ENCODE peak calls at places on chromosomes 11 and 22, in six cellular contexts. X is Calu3, Y is cardiac muscle cell, Z is progenitor cell of endocrine pancreas, V is osteocyte, C is OCI-LY7. D is an unnamed sample.

GRCh38 chr22:45511847-45512261 is 9.2 kb downstream of the FBLN1 start:
- DNase-seq in X (no peak), Y (peak), Z (no peak), V (no peak), C (no peak), D (no peak)

GRCh38 chr11:125168875-125169537 is 4.5 kb downstream of the PKNOX2 start:
- DNase-seq in X (no peak), Y (no peak), Z (no peak), V (no peak), C (no peak), D (no peak)

GRCh38 chr11:47348859-47349258 is 3.6 kb downstream of the MYBPC3 start:
- DNase-seq in X (peak), Y (no peak), Z (no peak), V (no peak), C (peak), D (no peak)

GRCh38 chr11:83611616-83612015 is 325.4 kb upstream of the CCDC90B start:
- DNase-seq in X (no peak), Y (no peak), Z (no peak), V (no peak), C (no peak), D (no peak)

GRCh38 chr11:12731841-12732336 is 57.7 kb downstream of the TEAD1 start:
- DNase-seq in X (no peak), Y (no peak), Z (no peak), V (no peak), C (no peak), D (no peak)

GRCh38 chr11:17828311-17828751 is 93.8 kb downstream of the KCNC1 start:
- DNase-seq in X (no peak), Y (no peak), Z (no peak), V (no peak), C (no peak), D (no peak)

GRCh38 chr11:46285594-46286033 is 8.2 kb downstream of the CREB3L1 start:
- DNase-seq in X (no peak), Y (no peak), Z (no peak), V (no peak), C (no peak), D (no peak)

GRCh38 chr11:57126766-57127400 is 54.9 kb upstream of the LRRC55 start:
- DNase-seq in X (no peak), Y (peak), Z (no peak), V (no peak), C (no peak), D (no peak)

GRCh38 chr22:42321908-42322561 is 51.6 kb upstream of the TCF20 start:
- DNase-seq in X (no peak), Y (peak), Z (no peak), V (no peak), C (no peak), D (no peak)

GRCh38 chr11:59755701-59756495 is 722 bp downstream of the STX3 start:
- DNase-seq in X (peak), Y (peak), Z (peak), V (peak), C (no peak), D (peak)

GRCh38 chr11:76203131-76203925 is 3.0 kb downstream of the WNT11 start:
- DNase-seq in X (no peak), Y (no peak), Z (no peak), V (no peak), C (no peak), D (no peak)

GRCh38 chr11:86916330-86916729 is 38.9 kb downstream of the FZD4 start:
- DNase-seq in X (no peak), Y (no peak), Z (no peak), V (no peak), C (no peak), D (no peak)

DNA sequence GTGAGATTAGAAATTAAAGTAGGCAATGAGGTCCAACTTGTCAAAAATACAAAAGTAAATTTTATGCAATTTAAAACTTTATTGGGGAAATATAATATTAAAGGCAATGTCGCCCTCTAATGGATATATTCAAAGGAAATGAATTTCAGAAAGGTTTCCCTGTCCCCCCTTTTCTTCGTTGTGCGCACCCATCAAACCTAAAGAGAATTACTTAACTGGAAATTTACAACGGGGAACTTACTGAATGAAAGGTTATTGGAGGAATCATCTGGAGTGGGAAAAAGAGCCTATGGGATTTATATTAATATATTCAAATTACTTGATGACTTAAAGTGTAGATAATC is 1.7 kb upstream of the ABTB2 start:
- DNase-seq in X (no peak), Y (no peak), Z (no peak), V (no peak), C (no peak), D (no peak)
- TF ChIP-seq CTCF in X (no peak), Y (no peak), Z (peak), V (peak), C (peak), D (peak)

GRCh38 chr11:73239111-73239521 is 21.0 kb downstream of the P2RY2 start:
- DNase-seq in X (no peak), Y (no peak), Z (no peak), V (no peak), C (no peak), D (no peak)

GRCh38 chr11:73240190-73240781 is 22.2 kb downstream of the P2RY2 start:
- DNase-seq in X (no peak), Y (peak), Z (no peak), V (no peak), C (no peak), D (no peak)

GRCh38 chr11:73237471-73238290 is 19.6 kb downstream of the P2RY2 start:
- DNase-seq in X (no peak), Y (no peak), Z (no peak), V (no peak), C (no peak), D (no peak)

GRCh38 chr11:73241300-73241699 is 23.2 kb downstream of the P2RY2 start:
- DNase-seq in X (no peak), Y (no peak), Z (no peak), V (no peak), C (no peak), D (no peak)

GRCh38 chr11:73239571-73240189 is 21.6 kb downstream of the P2RY2 start:
- DNase-seq in X (no peak), Y (no peak), Z (no peak), V (no peak), C (no peak), D (no peak)
- TF ChIP-seq CTCF in X (no peak), Y (no peak), Z (no peak), V (no peak), C (no peak), D (no peak)

DNA sequence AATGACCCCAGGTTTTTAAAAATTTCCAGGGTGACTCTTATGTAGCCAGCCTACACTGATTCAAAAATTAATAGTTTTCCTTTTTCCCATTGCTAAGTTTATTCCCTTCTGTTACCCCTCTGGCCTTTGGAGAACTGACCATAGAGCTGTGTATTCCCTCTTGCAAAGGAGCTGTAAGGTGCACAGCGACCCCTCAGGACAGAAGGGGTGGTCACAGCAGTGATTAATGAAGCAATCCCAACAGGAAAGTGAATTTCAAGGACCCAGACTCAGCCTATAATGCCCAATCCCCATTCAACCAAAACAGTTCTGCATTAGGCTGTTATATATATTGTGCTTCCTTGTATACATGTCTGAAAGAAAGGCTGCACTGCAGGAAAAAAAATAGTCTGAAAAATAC is 147.1 kb downstream of the WT1 start:
- DNase-seq in X (no peak), Y (no peak), Z (no peak), V (no peak), C (no peak), D (no peak)
- TF ChIP-seq CTCF in X (no peak), Y (no peak), Z (peak), V (no peak), C (peak), D (peak)

GRCh38 chr11:120335928-120336640 is at the start of gene ARHGEF12:
- DNase-seq in X (peak), Y (peak), Z (peak), V (peak), C (peak), D (peak)
- TF ChIP-seq CTCF in X (no peak), Y (peak), Z (peak), V (peak), C (peak), D (peak)

GRCh38 chr11:1230456-1231395 is 7.9 kb downstream of the MUC5B start:
- DNase-seq in X (no peak), Y (no peak), Z (no peak), V (no peak), C (no peak), D (no peak)
- TF ChIP-seq CTCF in X (no peak), Y (no peak), Z (no peak), V (no peak), C (no peak), D (no peak)

GRCh38 chr11:94602430-94603372 is 35.5 kb downstream of the PIWIL4 start:
- DNase-seq in X (peak), Y (peak), Z (no peak), V (no peak), C (peak), D (no peak)
- TF ChIP-seq CTCF in X (no peak), Y (peak), Z (no peak), V (no peak), C (peak), D (no peak)

GRCh38 chr11:93741882-93742226 is 382 bp downstream of the C11orf54 start:
- DNase-seq in X (peak), Y (no peak), Z (no peak), V (no peak), C (no peak), D (no peak)

GRCh38 chr11:93740031-93740801 is 1.1 kb downstream of the TAF1D start:
- DNase-seq in X (peak), Y (peak), Z (no peak), V (no peak), C (peak), D (no peak)

GRCh38 chr11:93740802-93741093 is 547 bp downstream of the TAF1D start:
- DNase-seq in X (peak), Y (peak), Z (no peak), V (no peak), C (peak), D (no peak)

GRCh38 chr11:93743316-93743715 is 1.8 kb downstream of the C11orf54 start:
- DNase-seq in X (no peak), Y (no peak), Z (no peak), V (no peak), C (no peak), D (no peak)

DNA sequence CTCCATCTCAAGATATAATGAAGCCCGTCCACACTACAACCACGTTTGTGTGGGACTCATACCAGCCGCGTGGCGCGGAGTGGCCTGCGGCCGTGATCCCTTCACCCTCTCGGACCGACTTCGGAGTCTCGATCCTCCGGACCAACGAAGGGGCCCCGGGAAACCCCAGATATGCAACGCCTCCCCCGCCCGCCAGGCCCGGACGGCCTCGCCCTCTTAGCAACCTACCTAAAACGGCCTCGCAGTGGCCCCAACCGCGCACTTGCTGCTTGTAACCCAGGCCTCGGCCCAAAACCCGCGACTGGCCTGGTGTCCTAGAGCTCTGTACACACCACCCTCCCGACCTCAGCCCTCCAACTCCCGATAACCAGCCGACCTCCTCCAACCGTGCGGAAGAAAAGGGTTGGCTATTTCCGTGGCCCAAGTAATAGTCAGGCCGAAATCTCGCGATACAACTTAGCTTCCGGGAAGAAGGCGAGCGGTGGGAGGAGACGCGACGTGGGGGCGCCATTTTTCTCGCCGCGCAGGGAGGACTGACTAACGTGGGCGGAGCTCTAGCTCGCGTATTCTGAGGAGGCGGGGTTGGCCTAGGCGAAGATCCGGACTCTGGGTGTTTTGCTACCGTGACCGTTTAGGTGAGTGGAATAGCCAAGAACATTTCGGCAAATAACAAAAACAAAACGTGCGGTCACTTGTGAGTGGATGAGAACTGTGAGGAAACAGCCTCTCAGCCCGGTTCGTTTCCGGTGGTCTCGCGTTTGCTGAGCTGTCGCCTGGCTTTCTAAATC is at the start of the genes C11orf54 and TAF1D:
- DNase-seq in X (peak), Y (peak), Z (peak), V (peak), C (peak), D (peak)
- TF ChIP-seq CTCF in X (no peak), Y (no peak), Z (no peak), V (no peak), C (no peak), D (peak)

DNA sequence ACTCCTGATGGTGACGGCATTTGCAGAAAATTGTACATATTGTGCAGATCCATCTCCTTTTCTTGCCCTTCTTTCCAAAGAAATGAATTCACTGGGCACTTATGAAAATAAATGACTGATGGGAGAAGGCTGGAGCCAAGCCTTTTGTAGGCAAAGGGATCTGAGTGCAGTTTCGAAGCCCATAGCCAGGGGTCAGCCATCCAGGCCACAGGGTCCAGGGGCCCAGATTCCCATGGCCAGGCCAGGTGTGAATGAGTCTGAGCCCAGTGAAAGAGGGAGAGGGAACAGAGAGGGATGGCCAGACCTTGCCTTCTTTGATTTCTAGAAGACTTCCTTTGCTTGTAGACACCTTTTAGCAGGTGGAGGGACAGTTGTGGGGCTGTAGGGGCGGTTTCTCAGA is 209.1 kb downstream of the KIRREL3 start:
- DNase-seq in X (no peak), Y (no peak), Z (no peak), V (no peak), C (no peak), D (no peak)
- TF ChIP-seq CTCF in X (no peak), Y (no peak), Z (peak), V (no peak), C (no peak), D (no peak)

D was measured in type B pancreatic cell.